ENCODE peak calls at places on chromosomes 16 and 17, in five cellular contexts. F is OCI-LY7, B is mammary epithelial cell, D is DND-41, R is K562. X is an unnamed sample.

GRCh38 chr16:12750554-12750918 is 53.2 kb downstream of the CPPED1 start:
- DNase-seq in F (no peak), B (no peak), D (no peak), R (no peak), X (no peak)

GRCh38 chr16:12613131-12613991 is 190.3 kb downstream of the CPPED1 start:
- DNase-seq in F (no peak), B (peak; percentile 94), D (peak; percentile 26), R (peak; percentile 87), X (no peak)

GRCh38 chr17:64327201-64327930 is 63.3 kb downstream of the PECAM1 start:
- DNase-seq in F (no peak), B (no peak), D (no peak), R (no peak), X (no peak)

GRCh38 chr16:48558269-48558915 is 51.6 kb downstream of the N4BP1 start:
- DNase-seq in F (no peak), B (peak; percentile 57), D (no peak), R (no peak), X (no peak)

GRCh38 chr17:77306790-77307478 is 166.2 kb downstream of the SEC14L1 start:
- DNase-seq in F (no peak), B (no peak), D (no peak), R (no peak), X (no peak)

GRCh38 chr17:42289863-42290165 is 1.5 kb downstream of the STAT5A start:
- DNase-seq in F (no peak), B (no peak), D (no peak), R (no peak), X (no peak)

GRCh38 chr17:4840893-4841242 is 7.7 kb downstream of the MINK1 start:
- DNase-seq in F (no peak), B (no peak), D (no peak), R (no peak), X (no peak)

GRCh38 chr17:60573139-60573975 is 26.6 kb upstream of the PPM1D start:
- DNase-seq in F (no peak), B (no peak), D (no peak), R (no peak), X (no peak)

GRCh38 chr17:41781404-41782110 is 5.0 kb downstream of the JUP start:
- DNase-seq in F (no peak), B (no peak), D (no peak), R (peak; percentile 63), X (no peak)

GRCh38 chr17:7914771-7915610 is 1.1 kb downstream of the RNF227 start:
- DNase-seq in F (no peak), B (peak; percentile 78), D (no peak), R (no peak), X (peak; percentile 58)

GRCh38 chr16:88714420-88715302 is 8.4 kb downstream of the CTU2 start:
- DNase-seq in F (no peak), B (no peak), D (no peak), R (no peak), X (no peak)

GRCh38 chr17:17388657-17389496 is 85.7 kb downstream of the NT5M start:
- DNase-seq in F (no peak), B (no peak), D (no peak), R (no peak), X (no peak)

GRCh38 chr16:46690281-46691178 is 1.1 kb downstream of the ORC6 start:
- DNase-seq in F (peak; percentile 39), B (no peak), D (no peak), R (peak; percentile 32), X (peak; percentile 80)

GRCh38 chr16:56547120-56547948 is 17.5 kb upstream of the MT4 start:
- DNase-seq in F (peak; percentile 54), B (peak; percentile 82), D (no peak), R (peak; percentile 11), X (no peak)

GRCh38 chr16:76910931-76911330 is 280.1 kb upstream of the MON1B start:
- DNase-seq in F (no peak), B (peak; percentile 66), D (no peak), R (no peak), X (no peak)

GRCh38 chr16:56945847-56946527 is 14.0 kb downstream of the HERPUD1 start:
- DNase-seq in F (no peak), B (no peak), D (no peak), R (no peak), X (no peak)

GRCh38 chr17:80636356-80637285 is 92.0 kb downstream of the RPTOR start:
- DNase-seq in F (no peak), B (no peak), D (no peak), R (no peak), X (peak; percentile 68)

GRCh38 chr17:67491678-67492019 is 114.6 kb downstream of the PITPNC1 start:
- DNase-seq in F (no peak), B (no peak), D (no peak), R (no peak), X (no peak)

DNA sequence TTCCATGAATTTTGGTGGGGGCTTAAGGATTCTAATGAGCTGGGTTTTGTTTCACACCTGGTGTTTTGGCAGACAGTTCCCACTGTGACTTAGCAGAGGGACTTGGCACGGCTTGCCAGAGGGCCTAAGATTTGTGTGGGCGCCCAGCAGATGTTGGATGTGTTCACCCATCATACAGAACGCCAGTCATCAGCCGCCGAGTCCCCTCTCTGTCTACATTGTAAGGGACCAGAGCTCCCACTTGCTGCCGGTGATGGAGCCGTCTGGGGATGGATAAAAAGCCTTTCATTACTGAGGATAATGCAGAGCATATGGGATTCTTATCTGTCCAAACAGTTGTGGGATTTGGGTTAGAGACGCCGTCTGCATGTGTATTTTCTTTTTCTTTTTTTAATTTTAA is 12.8 kb downstream of the RBFOX1 start:
- DNase-seq in F (no peak), B (no peak), D (no peak), R (no peak), X (no peak)
- H3K4me2 ChIP-seq in F (no peak overlapping the region), B (no peak overlapping the region), D (no peak overlapping the region), R (no peak overlapping the region), X (no peak overlapping the region)

DNA sequence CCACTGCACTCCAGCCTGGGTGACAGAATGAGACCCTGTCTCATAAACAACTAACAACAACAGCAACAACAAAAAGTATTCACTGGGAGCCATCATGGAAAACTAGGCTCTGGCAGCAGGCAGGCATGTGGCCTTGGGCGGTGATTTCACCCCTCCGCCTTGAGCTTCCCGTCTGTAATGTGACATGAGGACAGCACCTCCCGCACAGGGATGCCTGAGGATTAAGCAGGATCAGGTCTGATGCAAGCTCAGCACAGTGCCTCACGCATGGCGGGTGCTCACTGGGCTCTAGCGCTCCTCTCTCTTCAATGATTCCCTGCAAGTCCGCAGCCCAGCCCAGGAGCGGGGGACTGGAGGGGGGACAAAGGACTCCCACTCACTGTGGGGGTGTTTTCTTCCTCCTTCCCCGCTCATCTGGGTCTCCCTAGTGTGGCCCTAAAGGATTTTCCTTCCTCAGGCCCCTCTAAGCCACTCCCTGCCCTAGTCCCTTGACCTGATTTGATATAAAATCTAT is 2.8 kb downstream of the PLCD3 start:
- DNase-seq in F (no peak), B (no peak), D (no peak), R (no peak), X (no peak)
- H3K4me3 ChIP-seq in F (no peak overlapping the region), B (no peak overlapping the region), D (no peak overlapping the region), R (no peak overlapping the region), X (no peak overlapping the region)

DNA sequence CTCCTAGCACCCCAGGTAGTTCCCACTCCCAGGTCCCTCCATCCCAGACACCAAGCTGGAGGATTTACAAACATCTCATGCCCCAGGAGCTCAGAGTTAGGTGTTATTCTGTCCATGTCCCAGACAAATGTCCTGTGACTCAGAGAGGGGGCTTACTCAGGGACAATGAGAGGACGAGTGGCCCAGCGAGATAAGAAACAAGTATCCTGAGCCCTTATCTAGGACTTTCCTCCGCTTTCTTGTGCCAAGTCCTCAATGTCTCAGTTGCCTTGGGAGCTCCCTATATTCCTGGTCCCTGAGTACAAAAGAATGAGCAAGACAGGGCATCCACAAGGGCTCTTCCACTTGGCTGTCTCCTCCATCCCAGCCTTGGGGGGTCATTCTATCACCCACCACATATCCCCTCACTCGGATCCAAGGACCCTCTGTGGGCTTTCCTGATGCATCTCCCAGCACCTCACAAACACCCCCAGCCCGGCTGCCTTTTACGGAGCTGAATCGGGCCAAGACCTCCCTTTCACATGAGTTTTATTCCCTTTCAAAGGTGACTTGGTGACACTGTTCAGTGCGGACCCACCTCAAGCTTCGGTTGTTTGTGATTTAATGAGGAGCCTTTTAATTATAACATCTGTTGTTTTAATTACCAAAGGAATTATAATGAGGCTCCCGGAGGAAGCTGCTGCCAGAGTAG is 121.4 kb downstream of the WSCD1 start:
- DNase-seq in F (no peak), B (no peak), D (no peak), R (peak; percentile 33), X (no peak)
- H3K27ac ChIP-seq in F (no peak overlapping the region), B (no peak overlapping the region), D (no peak overlapping the region), R (no peak overlapping the region), X (no peak overlapping the region)

GRCh38 chr17:57745242-57745641 is at the start of gene CCDC182:
- DNase-seq in F (no peak), B (no peak), D (no peak), R (no peak), X (no peak)
- H3K4me2 ChIP-seq in F (no peak within 1 kb of the TSS), B (no peak within 1 kb of the TSS), D (no peak within 1 kb of the TSS), R (no peak within 1 kb of the TSS), X (peak within 1 kb of the TSS; percentile 12)